ENCODE peak calls at places on chromosomes 3 and 15, in seven cellular contexts. R is dorsolateral prefrontal cortex, M is neural progenitor cell, U is pancreas, P is testis, T is PC-9, Q is HFF-Myc. Z is an unnamed sample.

GRCh38 chr3:109071349-109072142 is 46.4 kb downstream of the MORC1 start:
- DNase-seq in M (peak), R (no peak), T (peak), U (no peak), P (no peak), Q (no peak), Z (no peak)

GRCh38 chr3:52293491-52294319 is 6.1 kb downstream of the GLYCTK start:
- DNase-seq in M (no peak), Q (no peak), R (no peak), U (no peak), T (no peak), P (no peak), Z (no peak)

GRCh38 chr3:112634786-112635541 is 6.0 kb downstream of the CCDC80 start:
- DNase-seq in P (no peak), U (no peak), Q (no peak), R (no peak), T (no peak), M (peak), Z (no peak)

GRCh38 chr3:184186902-184187207 is 856 bp downstream of the ABCF3 start:
- DNase-seq in R (no peak), M (no peak), Q (no peak), T (no peak), U (no peak), P (no peak), Z (no peak)

GRCh38 chr3:144362126-144362525 is 390.5 kb downstream of the DIPK2A start:
- DNase-seq in U (no peak), R (no peak), Q (peak), T (peak), M (no peak), P (no peak), Z (peak)

GRCh38 chr3:43794776-43795175 is 104.0 kb downstream of the ABHD5 start:
- DNase-seq in T (peak), P (no peak), R (no peak), U (no peak), M (no peak), Q (no peak), Z (peak)

GRCh38 chr15:89790206-89790605 is 14.1 kb downstream of the MESP2 start:
- DNase-seq in M (no peak), Q (no peak), T (no peak), U (no peak), R (no peak), P (no peak), Z (no peak)

GRCh38 chr3:190494907-190495306 is 19.0 kb upstream of the IL1RAP start:
- DNase-seq in Q (no peak), M (no peak), T (no peak), P (no peak), U (no peak), R (no peak), Z (no peak)

GRCh38 chr3:51712511-51712931 is 5.7 kb downstream of the GRM2 start:
- DNase-seq in R (no peak), P (no peak), M (no peak), U (no peak), T (no peak), Q (no peak), Z (no peak)

GRCh38 chr3:118688396-118688884 is 346.2 kb downstream of the IGSF11 start:
- DNase-seq in P (no peak), M (no peak), R (no peak), U (no peak), T (peak), Q (no peak), Z (no peak)

GRCh38 chr3:103693831-103694230 is 1259.0 kb downstream of the ZPLD1 start:
- DNase-seq in Q (no peak), M (no peak), P (no peak), T (no peak), U (no peak), R (no peak), Z (no peak)

GRCh38 chr3:143063018-143063417 is 56.6 kb upstream of the CHST2 start:
- DNase-seq in R (no peak), T (no peak), U (no peak), Q (peak), P (no peak), M (no peak), Z (no peak)

GRCh38 chr15:57220220-57220619 is 156.1 kb upstream of the CGNL1 start:
- DNase-seq in U (no peak), P (no peak), M (no peak), R (no peak), Q (peak), T (no peak), Z (peak)

GRCh38 chr15:50506121-50506520 is 40.3 kb downstream of the USP50 start:
- DNase-seq in T (no peak), R (no peak), P (peak), M (peak), Q (no peak), U (no peak), Z (no peak)

GRCh38 chr3:171306631-171307030 is 153.6 kb downstream of the TNIK start:
- DNase-seq in T (no peak), U (peak), P (peak), M (no peak), Q (no peak), R (peak), Z (peak)

GRCh38 chr15:80010131-80010673 is 39.2 kb upstream of the BCL2A1 start:
- DNase-seq in R (no peak), T (peak), P (no peak), Q (no peak), M (no peak), U (no peak), Z (peak)

GRCh38 chr3:175266993-175267960 is 408.1 kb downstream of the NAALADL2 start:
- DNase-seq in Q (peak), M (no peak), T (no peak), U (no peak), R (no peak), P (no peak), Z (peak)

GRCh38 chr3:72520205-72520604 is 328.0 kb downstream of the SHQ1 start:
- DNase-seq in P (no peak), T (no peak), R (no peak), U (no peak), Q (no peak), M (no peak), Z (no peak)

DNA sequence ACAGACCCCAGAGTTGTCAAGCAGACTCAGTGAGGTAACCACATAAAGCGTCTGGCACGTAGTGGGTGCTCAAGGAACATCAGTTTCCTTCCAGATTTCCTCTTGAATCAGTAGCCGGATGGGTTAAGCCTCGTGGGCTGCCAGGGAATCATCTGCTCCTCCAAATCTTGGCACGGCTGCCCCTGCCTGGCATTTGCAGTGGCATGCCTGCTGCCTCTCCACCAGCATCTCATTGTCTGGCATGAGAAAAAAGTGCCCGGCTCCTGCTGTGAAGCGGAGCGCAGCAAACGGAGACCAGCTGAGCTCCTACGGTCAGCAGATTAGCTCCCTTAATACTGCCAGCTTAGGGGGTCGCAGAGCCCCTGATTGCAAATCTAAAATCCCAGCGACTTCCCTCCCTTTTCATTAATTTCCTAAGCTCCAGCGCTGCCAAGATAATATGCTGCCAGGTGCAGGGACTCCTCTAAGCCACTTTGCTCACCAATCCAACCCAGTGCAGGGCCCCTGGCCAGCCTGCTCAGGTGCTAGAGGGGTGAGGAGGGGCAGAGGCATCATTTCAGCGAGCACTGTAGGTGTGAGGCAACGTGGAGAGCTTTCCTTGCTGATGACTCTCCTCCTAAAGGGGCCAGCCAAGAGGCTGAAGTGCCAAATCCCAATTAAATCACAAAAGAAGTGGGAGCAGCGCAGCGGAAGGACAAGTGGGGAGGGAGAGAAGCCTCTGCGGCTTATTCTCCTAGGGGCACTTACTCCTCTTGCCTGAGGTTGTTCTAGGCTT is 49.6 kb upstream of the ST8SIA2 start:
- DNase-seq in P (no peak), U (no peak), M (peak), Q (no peak), R (peak), T (no peak), Z (no peak)
- H3K4me3 ChIP-seq in P (no peak), U (no peak), M (peak), Q (no peak), R (peak), T (no peak), Z (no peak)

GRCh38 chr3:49533786-49534519 is 20.3 kb upstream of the BSN start:
- DNase-seq in P (peak), U (no peak), T (no peak), M (no peak), R (no peak), Q (no peak), Z (no peak)

GRCh38 chr3:49534581-49535495 is 19.4 kb upstream of the BSN start:
- DNase-seq in M (peak), U (peak), T (no peak), P (peak), Q (no peak), R (peak), Z (peak)

GRCh38 chr3:49535971-49536874 is 18.1 kb upstream of the BSN start:
- DNase-seq in Q (no peak), U (no peak), R (no peak), P (no peak), T (no peak), M (no peak), Z (no peak)

GRCh38 chr3:49536875-49537533 is 17.3 kb upstream of the BSN start:
- DNase-seq in Q (no peak), T (no peak), P (no peak), U (no peak), R (no peak), M (no peak), Z (no peak)

GRCh38 chr3:49539659-49540560 is 14.4 kb upstream of the BSN start:
- DNase-seq in U (peak), Q (peak), R (peak), M (peak), P (peak), T (peak), Z (peak)
- TF ChIP-seq CTCF in U (peak), Q (peak), R (peak), M (peak), P (peak), T (peak), Z (peak)

GRCh38 chr15:68894208-68894607 is 36.1 kb upstream of the SPESP1 start:
- DNase-seq in M (no peak), Q (no peak), T (no peak), P (no peak), U (no peak), R (no peak), Z (no peak)

GRCh38 chr15:68900032-68900431 is 30.3 kb upstream of the SPESP1 start:
- DNase-seq in M (no peak), R (no peak), Q (no peak), U (no peak), P (no peak), T (no peak), Z (no peak)

DNA sequence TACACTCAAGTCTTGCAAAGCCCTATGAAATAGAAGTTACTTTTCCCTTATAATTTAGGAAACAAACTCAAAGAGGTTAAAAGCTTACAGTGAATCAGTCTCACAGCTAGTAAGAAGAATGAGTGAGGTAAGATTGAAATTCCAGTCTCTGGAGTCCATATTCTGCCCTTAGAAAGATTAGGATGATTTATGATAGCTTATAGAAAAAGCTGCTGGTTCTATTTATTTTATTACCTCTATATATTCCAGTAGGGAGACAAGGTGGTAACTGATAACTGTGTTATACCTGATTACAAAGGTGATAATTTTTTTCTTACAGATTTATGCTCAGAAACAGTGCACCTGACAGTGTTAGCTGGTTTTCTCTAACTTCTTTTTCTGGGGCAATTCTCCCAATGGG is 34.1 kb upstream of the SPESP1 start:
- DNase-seq in T (no peak), U (no peak), Q (no peak), P (no peak), R (no peak), M (no peak), Z (no peak)
- H3K4me3 ChIP-seq in T (no peak), U (no peak), Q (no peak), P (no peak), R (no peak), M (no peak), Z (no peak)

GRCh38 chr3:113895964-113896363 is 51.8 kb upstream of the ZDHHC23 start:
- DNase-seq in T (no peak), Q (no peak), U (no peak), R (no peak), P (no peak), M (no peak), Z (no peak)

GRCh38 chr3:113894927-113895326 is 52.9 kb upstream of the ZDHHC23 start:
- DNase-seq in T (no peak), R (no peak), U (no peak), P (no peak), Q (no peak), M (no peak), Z (no peak)

GRCh38 chr3:113885050-113885449 is 46.5 kb downstream of the GRAMD1C start:
- DNase-seq in Q (no peak), T (no peak), M (no peak), U (no peak), R (no peak), P (no peak), Z (no peak)

DNA sequence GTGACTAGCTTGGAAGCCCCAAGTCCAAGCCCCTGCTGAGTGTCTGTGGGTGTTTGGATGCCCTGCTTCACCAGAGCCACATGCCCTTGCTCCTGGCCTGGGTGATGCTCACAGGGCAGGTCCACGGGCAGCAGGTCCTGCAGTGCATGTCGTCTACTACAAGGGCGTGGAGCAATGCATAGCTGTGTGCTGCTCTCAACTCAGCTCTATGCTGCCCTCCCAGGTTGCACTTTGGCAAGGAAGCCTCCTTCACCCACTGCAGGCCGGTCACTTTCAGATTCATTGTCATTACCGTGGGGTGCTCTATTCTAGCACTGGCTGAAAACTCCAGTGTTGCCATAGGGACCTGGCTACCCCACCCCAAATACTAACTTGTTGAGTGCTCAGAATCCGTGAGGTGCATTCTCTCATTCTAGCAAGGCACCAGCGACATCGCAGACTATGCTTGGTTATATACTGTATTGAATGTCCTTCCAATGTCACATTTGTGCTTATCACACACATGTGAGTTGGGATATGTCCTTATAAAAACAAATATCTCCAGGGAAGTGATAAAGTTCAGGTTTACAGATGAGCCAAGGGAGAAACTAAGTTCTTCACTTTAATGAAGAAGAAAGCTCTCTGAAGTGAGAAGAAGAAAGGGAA is 51.8 kb downstream of the GRAMD1C start:
- DNase-seq in T (no peak), Q (no peak), P (no peak), U (no peak), R (no peak), M (peak), Z (no peak)
- TF ChIP-seq CTCF in T (no peak), Q (no peak), P (no peak), U (no peak), R (no peak), M (no peak), Z (no peak)

DNA sequence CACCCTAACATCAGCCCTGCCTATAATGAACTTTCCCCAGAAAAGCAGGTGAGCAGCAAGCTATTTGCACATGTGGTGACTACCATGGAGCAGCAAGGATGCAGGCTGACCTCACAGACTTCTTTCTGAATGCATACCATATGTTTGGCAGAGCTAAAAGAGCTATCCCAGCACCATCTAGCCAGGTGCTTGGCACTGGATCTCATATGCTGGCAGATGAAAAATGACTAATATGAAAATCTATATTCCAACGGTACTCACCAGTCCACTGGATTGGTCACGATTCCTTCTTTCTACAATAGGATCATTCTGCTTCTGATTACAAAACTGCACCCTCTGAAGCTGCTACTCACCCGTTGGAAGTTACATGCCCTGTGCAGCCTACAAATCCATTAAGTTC is 714.3 kb upstream of the CFAP20DC start:
- DNase-seq in M (no peak), R (no peak), U (no peak), T (no peak), Q (no peak), P (no peak), Z (no peak)
- H3K4me3 ChIP-seq in M (no peak), R (no peak), U (no peak), T (no peak), Q (no peak), P (no peak), Z (no peak)

GRCh38 chr3:76024640-76025039 is 239.3 kb upstream of the ZNF717 start:
- DNase-seq in P (no peak), U (no peak), R (no peak), T (no peak), M (peak), Q (no peak), Z (peak)
- TF ChIP-seq CTCF in P (no peak), U (no peak), R (peak), T (peak), M (peak), Q (no peak), Z (peak)

GRCh38 chr15:68114840-68115239 is 60.7 kb downstream of the PIAS1 start:
- DNase-seq in U (no peak), T (no peak), R (no peak), Q (no peak), M (no peak), P (no peak), Z (no peak)
- H3K4me3 ChIP-seq in U (peak), T (no peak), R (peak), Q (no peak), M (no peak), P (no peak), Z (no peak)

Z was measured in astrocyte of the spinal cord.